ENCODE peak calls at places on chromosomes 7 and 10, in four cellular contexts. X is transverse colon, K is cardiac fibroblast, B is Panc1. Y is an unnamed sample.
A peak's percentile ranks its signal among the peaks of the same experiment; 100 is the strongest.

GRCh38 chr7:100465702-100466311 is 1.7 kb upstream of the SPACDR start:
- DNase-seq in X (peak; percentile 69), K (peak; percentile 74), B (no peak), Y (no peak)

GRCh38 chr10:78953124-78954008 is 115.4 kb upstream of the ZMIZ1 start:
- DNase-seq in X (no peak), K (peak; percentile 59), B (no peak), Y (no peak)

GRCh38 chr7:74051193-74051592 is 23.2 kb downstream of the ELN start:
- DNase-seq in X (no peak), K (no peak), B (no peak), Y (no peak)

GRCh38 chr7:105015631-105015965 is 1.6 kb downstream of the KMT2E start:
- DNase-seq in X (peak; percentile 61), K (no peak), B (no peak), Y (no peak)

GRCh38 chr7:131568953-131569352 is 12.5 kb upstream of the PODXL start:
- DNase-seq in X (no peak), K (no peak), B (no peak), Y (no peak)

GRCh38 chr7:66050990-66051424 is 24.6 kb upstream of the ASL start:
- DNase-seq in X (no peak), K (peak; percentile 98), B (no peak), Y (no peak)

GRCh38 chr7:146478975-146479492 is 362.4 kb downstream of the CNTNAP2 start:
- DNase-seq in X (no peak), K (no peak), B (no peak), Y (no peak)

GRCh38 chr10:54067361-54067760 is 733.7 kb downstream of the PCDH15 start:
- DNase-seq in X (no peak), K (no peak), B (no peak), Y (no peak)

GRCh38 chr7:44292418-44292817 is 33.0 kb downstream of the CAMK2B start:
- DNase-seq in X (no peak), K (no peak), B (no peak), Y (no peak)

GRCh38 chr10:101683226-101683625 is 11.7 kb downstream of the FBXW4 start:
- DNase-seq in X (no peak), K (peak; percentile 23), B (no peak), Y (no peak)

GRCh38 chr7:141272417-141272816 is 198.6 kb downstream of the TMEM178B start:
- DNase-seq in X (no peak), K (no peak), B (no peak), Y (no peak)

GRCh38 chr10:48587101-48587500 is 17.8 kb downstream of the ARHGAP22 start:
- DNase-seq in X (no peak), K (no peak), B (no peak), Y (no peak)

GRCh38 chr7:70925411-70926115 is 206.4 kb upstream of the GALNT17 start:
- DNase-seq in X (no peak), K (no peak), B (no peak), Y (no peak)

GRCh38 chr10:43708256-43708655 is 59.6 kb upstream of the ZNF32 start:
- DNase-seq in X (no peak), K (no peak), B (no peak), Y (no peak)

GRCh38 chr10:63003816-63004453 is 129.2 kb upstream of the NRBF2 start:
- DNase-seq in X (no peak), K (peak; percentile 26), B (no peak), Y (no peak)
- TF ChIP-seq CTCF in X (no peak), K (peak; percentile 19), B (peak; percentile 52), Y (no peak)

GRCh38 chr10:94344522-94345122 is 18.1 kb downstream of the NOC3L start:
- DNase-seq in X (no peak), K (no peak), B (no peak), Y (no peak)

GRCh38 chr10:94351089-94351488 is 11.7 kb downstream of the NOC3L start:
- DNase-seq in X (no peak), K (no peak), B (no peak), Y (no peak)

DNA sequence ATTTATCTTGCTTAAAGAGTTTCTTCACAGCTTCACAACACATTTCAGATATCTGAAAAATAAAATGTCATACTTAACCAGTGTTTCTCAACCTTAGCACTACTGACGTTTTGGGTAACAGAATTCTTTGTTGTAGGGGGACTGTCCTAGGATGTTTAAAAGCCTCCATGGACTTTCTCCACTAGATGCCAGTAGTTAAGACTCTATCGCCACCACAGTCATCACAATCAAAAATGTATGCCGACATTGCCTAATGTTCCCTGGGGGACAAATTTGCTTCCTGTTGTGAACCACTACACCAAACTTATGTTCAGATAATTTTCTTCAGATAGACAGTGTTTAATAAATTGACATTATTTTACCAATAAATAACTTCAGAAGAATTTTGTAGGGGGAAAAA is 13.4 kb downstream of the NOC3L start:
- DNase-seq in X (no peak), K (peak; percentile 60), B (no peak), Y (no peak)
- TF ChIP-seq CTCF in X (no peak), K (peak; percentile 7), B (peak; percentile 35), Y (no peak)

DNA sequence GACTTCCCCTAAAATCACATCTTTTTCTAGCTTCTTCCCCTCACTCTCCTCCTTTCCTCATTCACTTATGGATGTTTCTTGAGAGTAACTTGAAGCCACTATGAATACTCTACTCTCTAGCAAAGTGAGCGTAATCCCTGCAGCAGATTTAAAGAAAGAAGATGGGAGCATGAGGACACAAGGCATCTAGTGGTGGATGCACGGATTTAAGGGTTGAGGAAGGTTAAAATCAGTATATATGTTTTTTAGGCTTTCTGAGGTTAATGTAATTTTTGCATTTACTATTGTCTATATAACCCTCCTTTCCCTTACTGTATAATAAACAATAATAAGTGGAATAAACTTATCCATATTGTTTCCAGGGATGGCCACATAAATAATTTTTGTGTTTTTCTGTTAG is 495.2 kb upstream of the TPK1 start:
- DNase-seq in X (no peak), K (no peak), B (no peak), Y (no peak)
- TF ChIP-seq CTCF in X (no peak), K (no peak), B (no peak), Y (peak; percentile 44)

GRCh38 chr10:99958806-99959205 is 50.9 kb downstream of the DNMBP start:
- DNase-seq in X (no peak), K (no peak), B (no peak), Y (no peak)

GRCh38 chr10:99967961-99968360 is 41.8 kb downstream of the DNMBP start:
- DNase-seq in X (no peak), K (no peak), B (no peak), Y (no peak)

GRCh38 chr10:99966306-99966705 is 43.4 kb downstream of the DNMBP start:
- DNase-seq in X (no peak), K (peak; percentile 90), B (peak; percentile 87), Y (no peak)

GRCh38 chr10:99965700-99966099 is 44.0 kb downstream of the DNMBP start:
- DNase-seq in X (no peak), K (peak; percentile 41), B (no peak), Y (no peak)

GRCh38 chr10:99964791-99965190 is 45.0 kb downstream of the DNMBP start:
- DNase-seq in X (no peak), K (peak; percentile 62), B (no peak), Y (no peak)
- TF ChIP-seq CTCF in X (peak; percentile 8), K (peak; percentile 12), B (no peak), Y (no peak)

GRCh38 chr7:122902751-122903495 is 16.7 kb upstream of the CADPS2 start:
- DNase-seq in X (no peak), K (peak; percentile 27), B (no peak), Y (no peak)
- TF ChIP-seq CTCF in X (no peak), K (peak; percentile 19), B (peak; percentile 12), Y (peak; percentile 23)

DNA sequence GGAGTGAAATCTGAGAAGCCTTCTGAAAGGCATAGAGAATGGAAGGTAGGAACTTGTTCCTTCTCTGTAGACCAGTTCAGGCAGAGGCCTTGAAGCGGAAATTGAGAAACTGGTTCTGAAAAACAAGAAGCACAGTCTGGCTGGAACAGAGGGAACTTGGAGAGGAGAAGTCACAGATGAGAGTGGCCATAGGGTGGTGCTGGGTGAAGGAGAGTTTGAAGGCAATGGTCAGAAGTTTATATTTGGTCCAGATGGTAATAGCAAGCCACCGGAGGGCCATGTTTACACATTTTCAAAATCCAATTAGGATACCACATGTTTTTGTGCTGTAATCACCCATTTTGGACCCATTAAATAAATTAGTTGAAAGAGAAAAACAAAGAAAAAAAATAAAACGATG is 692.5 kb downstream of the INHBA start:
- DNase-seq in X (no peak), K (no peak), B (no peak), Y (no peak)
- TF ChIP-seq CTCF in X (no peak), K (no peak), B (peak; percentile 19), Y (no peak)

DNA sequence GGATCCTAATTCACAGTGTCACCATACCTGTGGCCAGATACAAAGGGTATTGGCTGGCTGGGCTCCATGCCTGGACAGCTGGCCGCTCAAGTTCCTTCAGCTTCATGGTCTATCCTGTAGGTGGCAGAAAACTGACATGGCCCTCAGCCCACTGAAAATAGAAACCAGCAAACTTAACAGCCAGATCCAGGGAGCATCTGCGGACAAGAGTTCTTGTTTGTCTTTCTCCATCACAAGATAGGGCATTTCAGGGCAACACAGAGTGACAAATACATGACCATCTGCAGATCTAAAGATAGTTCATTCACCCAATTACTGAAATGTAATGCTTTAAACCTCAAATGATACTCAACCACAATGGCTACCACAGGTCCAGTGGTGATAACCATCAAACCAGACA is 2.8 kb downstream of the SEC31B start:
- DNase-seq in X (no peak), K (no peak), B (no peak), Y (no peak)
- TF ChIP-seq CTCF in X (no peak), K (peak; percentile 25), B (peak; percentile 38), Y (peak; percentile 33)

GRCh38 chr10:15263657-15264323 is 95.3 kb upstream of the NMT2 start:
- DNase-seq in X (no peak), K (no peak), B (no peak), Y (no peak)

GRCh38 chr10:15265558-15265957 is 97.1 kb upstream of the NMT2 start:
- DNase-seq in X (no peak), K (no peak), B (no peak), Y (no peak)

GRCh38 chr10:15265076-15265475 is 96.6 kb upstream of the NMT2 start:
- DNase-seq in X (no peak), K (no peak), B (no peak), Y (no peak)

GRCh38 chr10:15259136-15259535 is 90.6 kb upstream of the NMT2 start:
- DNase-seq in X (no peak), K (no peak), B (no peak), Y (no peak)

DNA sequence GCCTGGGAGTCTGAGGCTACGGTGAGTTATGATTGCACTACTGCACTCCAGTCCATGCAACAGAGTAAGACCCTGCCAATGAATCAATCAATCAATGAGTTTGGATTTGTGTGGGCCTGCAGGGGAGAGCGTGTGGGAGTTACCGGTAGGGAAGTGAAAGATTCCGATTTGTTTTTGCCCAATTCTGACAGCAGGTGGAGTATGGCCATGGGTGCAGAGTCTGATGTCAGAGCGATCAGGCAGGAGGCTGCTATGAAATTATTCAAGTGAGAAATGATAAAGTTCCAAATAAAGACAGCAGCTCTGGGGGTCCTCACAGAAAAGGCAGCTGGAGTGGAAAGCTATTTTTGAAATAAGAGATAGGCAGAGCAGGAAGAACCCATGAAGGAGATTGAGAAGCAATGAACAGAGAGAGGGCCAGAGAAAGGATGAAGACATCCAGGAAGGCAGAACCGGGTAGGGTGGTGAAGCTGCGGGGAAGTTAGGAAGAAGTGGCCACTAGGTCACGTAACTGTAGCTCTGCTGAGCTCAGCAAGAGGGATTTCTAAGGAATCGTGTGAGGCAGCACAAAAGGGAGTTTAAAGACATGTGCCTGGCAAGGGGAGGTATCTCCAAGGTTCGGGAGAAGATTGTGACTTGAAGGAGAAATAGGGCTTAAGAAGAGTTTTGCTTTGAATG is 93.7 kb upstream of the NMT2 start:
- DNase-seq in X (peak; percentile 25), K (peak; percentile 52), B (no peak), Y (no peak)
- TF ChIP-seq CTCF in X (peak; percentile 38), K (peak; percentile 36), B (peak; percentile 32), Y (peak; percentile 32)

GRCh38 chr7:12389089-12389700 is 14.5 kb downstream of the VWDE start:
- DNase-seq in X (peak; percentile 26), K (peak; percentile 80), B (peak; percentile 54), Y (peak; percentile 24)
- TF ChIP-seq CTCF in X (peak; percentile 67), K (peak; percentile 81), B (peak; percentile 94), Y (peak; percentile 88)

Y was measured in progenitor cell of endocrine pancreas.